ENCODE peak calls at places on chromosomes 7 and 10, in four cellular contexts. T is PC-9, K is left ventricle myocardium inferior, L is Caco-2. M is an unnamed sample. For H3K4me1, the result is how much of the 10 kb centered on the place peaks cover.

GRCh38 chr10:126222736-126223511 is 165.4 kb downstream of the ADAM12 start:
- DNase-seq in T (no peak), K (no peak), L (no peak), M (no peak)

GRCh38 chr7:65902306-65902705 is 29.4 kb downstream of the VKORC1L1 start:
- DNase-seq in L (no peak), K (no peak), T (no peak), M (no peak)

GRCh38 chr10:53664620-53665019 is 892.0 kb upstream of the MBL2 start:
- DNase-seq in T (no peak), L (no peak), K (no peak), M (peak)

GRCh38 chr7:73786588-73786987 is 16.5 kb upstream of the CLDN3 start:
- DNase-seq in L (no peak), T (no peak), K (no peak), M (no peak)

GRCh38 chr7:43385856-43386255 is 197.1 kb upstream of the STK17A start:
- DNase-seq in K (no peak), T (no peak), L (no peak), M (no peak)

GRCh38 chr10:131259535-131259934 is 52.0 kb downstream of the TCERG1L start:
- DNase-seq in L (no peak), K (no peak), T (no peak), M (no peak)

GRCh38 chr10:77463967-77464745 is 173.5 kb downstream of the KCNMA1 start:
- DNase-seq in K (no peak), L (no peak), T (no peak), M (no peak)

GRCh38 chr7:34260282-34260681 is 354.9 kb downstream of the BMPER start:
- DNase-seq in L (no peak), T (peak), K (no peak), M (no peak)

GRCh38 chr10:70495691-70496261 is 17.2 kb downstream of the PALD1 start:
- DNase-seq in K (no peak), T (no peak), L (no peak), M (no peak)

GRCh38 chr10:131354380-131354779 is 42.9 kb upstream of the TCERG1L start:
- DNase-seq in T (no peak), K (no peak), L (no peak), M (no peak)

GRCh38 chr7:39733881-39734571 is 110.7 kb downstream of the RALA start:
- DNase-seq in K (no peak), T (peak), L (no peak), M (peak)

GRCh38 chr10:94104316-94105060 is 110.8 kb downstream of the PLCE1 start:
- DNase-seq in T (no peak), L (no peak), K (no peak), M (no peak)

GRCh38 chr7:82740246-82740848 is 296.8 kb upstream of the CACNA2D1 start:
- DNase-seq in T (peak), L (peak), K (no peak), M (peak)

GRCh38 chr7:82745820-82746219 is 302.2 kb upstream of the CACNA2D1 start:
- DNase-seq in T (no peak), L (no peak), K (no peak), M (no peak)

GRCh38 chr10:51162002-51162401 is 87.7 kb downstream of the PRKG1 start:
- DNase-seq in K (peak), L (no peak), T (no peak), M (no peak)

GRCh38 chr7:100974021-100974420 is 4.7 kb downstream of the MUC12 start:
- DNase-seq in T (no peak), K (no peak), L (no peak), M (no peak)

GRCh38 chr10:3186365-3186764 is 13.8 kb upstream of the PITRM1 start:
- DNase-seq in K (no peak), L (no peak), T (no peak), M (no peak)

GRCh38 chr7:106515321-106515720 is 145.6 kb downstream of the CCDC71L start:
- DNase-seq in L (no peak), T (no peak), K (no peak), M (no peak)

GRCh38 chr10:28581916-28582315 is 49.0 kb downstream of the WAC start:
- DNase-seq in L (no peak), K (no peak), T (no peak), M (no peak)

GRCh38 chr7:82247814-82248433 is 195.7 kb downstream of the CACNA2D1 start:
- DNase-seq in K (no peak), L (no peak), T (no peak), M (peak)

GRCh38 chr10:2225609-2226008 is 488.3 kb upstream of the ADARB2 start:
- DNase-seq in L (no peak), K (no peak), T (no peak), M (no peak)

DNA sequence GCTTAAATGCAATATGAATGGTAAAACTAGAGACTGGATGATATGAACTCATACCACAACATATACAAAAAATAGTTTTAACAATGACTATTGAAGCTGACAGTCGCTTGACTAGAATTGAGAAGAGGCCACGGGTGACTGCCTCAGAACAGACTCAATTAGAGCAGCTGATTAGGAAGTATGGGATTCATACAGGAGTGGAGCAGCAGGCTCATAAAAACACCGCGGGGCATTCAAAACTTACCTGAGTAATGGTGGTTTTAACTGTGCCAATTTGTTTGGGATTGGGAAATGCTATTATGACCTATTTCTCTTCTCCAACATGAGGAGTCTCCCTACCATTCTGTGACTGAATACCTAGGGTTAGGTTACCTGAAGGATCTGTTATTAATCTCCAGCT is 2.1 kb downstream of the CADPS2 start:
- DNase-seq in T (peak), L (no peak), K (no peak), M (peak)
- H3K4me3 ChIP-seq in T (no peak), L (no peak), K (peak), M (no peak)

GRCh38 chr10:17216217-17216900 is 11.7 kb upstream of the VIM start:
- DNase-seq in K (no peak), L (no peak), T (peak), M (peak)
- H3K4me1 ChIP-seq in K (under half), L (under half), T (under half), M (under half)

GRCh38 chr7:2096692-2097380 is 135.9 kb downstream of the MAD1L1 start:
- DNase-seq in L (no peak), T (no peak), K (no peak), M (no peak)

GRCh38 chr7:2099036-2099957 is 133.4 kb downstream of the MAD1L1 start:
- DNase-seq in T (no peak), K (no peak), L (no peak), M (no peak)

GRCh38 chr7:2098496-2098895 is 134.2 kb downstream of the MAD1L1 start:
- DNase-seq in T (no peak), K (no peak), L (no peak), M (no peak)

GRCh38 chr7:2098056-2098455 is 134.7 kb downstream of the MAD1L1 start:
- DNase-seq in L (no peak), K (no peak), T (no peak), M (no peak)

GRCh38 chr7:2097492-2097891 is 135.3 kb downstream of the MAD1L1 start:
- DNase-seq in T (no peak), L (no peak), K (no peak), M (no peak)
- H3K4me3 ChIP-seq in T (no peak), L (no peak), K (no peak), M (no peak)

GRCh38 chr7:107949443-107949935 is 53.5 kb downstream of the LAMB1 start:
- DNase-seq in T (no peak), L (no peak), K (no peak), M (no peak)
- H3K4me1 ChIP-seq in T (half or more), L (half or more), K (half or more), M (under half)

GRCh38 chr10:118805146-118805545 is 50.4 kb upstream of the CACUL1 start:
- DNase-seq in T (no peak), K (no peak), L (peak), M (no peak)
- H3K4me3 ChIP-seq in T (no peak), K (no peak), L (no peak), M (no peak)

DNA sequence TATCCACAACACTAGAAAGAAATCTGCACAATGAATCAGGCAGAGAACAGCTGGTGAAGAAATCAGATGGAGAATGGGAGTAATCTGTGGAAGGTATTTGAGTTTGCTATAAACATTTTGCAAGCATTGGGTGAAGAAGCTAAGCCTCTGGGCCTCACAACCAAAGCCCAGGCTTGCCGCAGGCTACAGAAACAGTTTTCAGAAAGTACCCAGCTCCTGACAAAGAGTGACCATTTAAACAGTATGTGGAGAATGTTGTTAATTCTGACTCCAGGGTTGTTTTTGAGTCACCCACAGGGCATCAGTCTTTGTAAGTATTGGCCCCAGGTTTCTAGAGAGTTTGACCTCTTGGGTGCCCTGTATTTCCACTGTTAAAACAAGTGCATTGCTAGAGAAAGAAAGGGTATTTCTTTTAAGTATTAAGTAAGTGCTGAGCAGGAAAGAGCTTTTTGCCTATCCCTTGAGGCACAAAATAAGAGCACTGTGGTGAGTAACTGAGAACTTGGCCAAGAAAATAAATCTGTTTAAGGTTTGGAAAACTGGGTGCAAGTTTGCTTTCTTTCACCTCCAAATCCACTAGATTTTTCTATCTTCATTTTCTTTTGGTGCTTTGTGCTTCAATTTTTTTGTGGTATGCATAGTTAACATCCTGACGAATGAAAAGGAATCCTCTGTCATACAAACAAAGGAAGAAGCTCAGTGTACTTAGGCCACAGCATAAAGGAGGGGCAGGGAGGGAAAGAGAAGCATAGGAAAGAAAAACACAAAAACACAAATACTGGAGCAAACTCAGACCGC is 691.8 kb downstream of the SUGCT start:
- DNase-seq in K (no peak), T (peak), L (no peak), M (no peak)
- H3K4me1 ChIP-seq in K (under half), T (under half), L (under half), M (under half)

GRCh38 chr10:61998937-61999336 is 97.4 kb downstream of the ARID5B start:
- DNase-seq in T (no peak), L (no peak), K (no peak), M (no peak)
- H3K4me3 ChIP-seq in T (no peak), L (no peak), K (no peak), M (no peak)

GRCh38 chr10:7738536-7739407 is 35.7 kb downstream of the ITIH2 start:
- DNase-seq in K (no peak), L (no peak), T (no peak), M (no peak)
- H3K4me1 ChIP-seq in K (under half), L (under half), T (under half), M (under half)